ENCODE peak calls at places on chromosome 6, in four cellular contexts. Z is IMR-90, L is neuronal stem cell, G is mesenchymal stem cell. S is an unnamed sample.

GRCh38 chr6:89818977-89819335 is 638 bp downstream of the MDN1 start:
- DNase-seq in Z (peak; percentile 30), G (peak; percentile 53), L (peak; percentile 41), S (peak; percentile 37)

GRCh38 chr6:148760568-148761531 is 14.0 kb downstream of the UST start:
- DNase-seq in Z (peak; percentile 92), G (peak; percentile 89), L (peak; percentile 20), S (no peak)

GRCh38 chr6:111573892-111574800 is 31.5 kb downstream of the TRAF3IP2 start:
- DNase-seq in G (peak; percentile 88), L (no peak), Z (peak; percentile 98), S (no peak)

GRCh38 chr6:121691126-121691540 is 255.7 kb downstream of the GJA1 start:
- DNase-seq in L (no peak), G (no peak), Z (peak; percentile 68), S (peak; percentile 11)

GRCh38 chr6:107488174-107488874 is 1.6 kb upstream of the SOBP start:
- DNase-seq in G (peak; percentile 8), L (no peak), Z (no peak), S (no peak)

GRCh38 chr6:31881136-31881859 is 2.5 kb upstream of the SLC44A4 start:
- DNase-seq in G (no peak), L (no peak), Z (no peak), S (no peak)

GRCh38 chr6:161369339-161369738 is 95.5 kb upstream of the AGPAT4 start:
- DNase-seq in G (peak; percentile 78), Z (peak; percentile 81), L (no peak), S (peak; percentile 98)

GRCh38 chr6:13303668-13304017 is 24.7 kb downstream of the TBC1D7 start:
- DNase-seq in L (no peak), G (peak; percentile 87), Z (peak; percentile 81), S (no peak)

GRCh38 chr6:170290306-170291128 is at the start of gene DLL1:
- DNase-seq in Z (peak; percentile 29), G (peak; percentile 68), L (peak; percentile 94), S (no peak)

GRCh38 chr6:117906905-117907599 is at the start of gene SLC35F1:
- DNase-seq in L (peak; percentile 74), G (peak; percentile 35), Z (peak; percentile 1), S (peak; percentile 46)

GRCh38 chr6:31178143-31179041 is 7.9 kb upstream of the POU5F1 start:
- DNase-seq in G (no peak), Z (no peak), L (no peak), S (no peak)

GRCh38 chr6:121951918-121952379 is 447.5 kb upstream of the HSF2 start:
- DNase-seq in Z (peak; percentile 80), G (peak; percentile 68), L (no peak), S (no peak)

GRCh38 chr6:90885611-90886056 is 298.8 kb upstream of the MAP3K7 start:
- DNase-seq in L (no peak), Z (no peak), G (no peak), S (peak; percentile 65)

GRCh38 chr6:3213334-3213695 is 14.1 kb downstream of the TUBB2B start:
- DNase-seq in L (no peak), Z (no peak), G (no peak), S (no peak)

GRCh38 chr6:105785412-105785811 is 300.7 kb upstream of the PRDM1 start:
- DNase-seq in L (no peak), Z (no peak), G (no peak), S (no peak)

GRCh38 chr6:131134220-131134831 is 941 bp upstream of the AKAP7 start:
- DNase-seq in G (no peak), L (no peak), Z (no peak), S (no peak)

GRCh38 chr6:74785236-74785635 is 420.6 kb downstream of the COL12A1 start:
- DNase-seq in G (no peak), Z (peak; percentile 28), L (no peak), S (no peak)

GRCh38 chr6:99032396-99032795 is 84.7 kb upstream of the FBXL4 start:
- DNase-seq in G (no peak), L (no peak), Z (no peak), S (no peak)

GRCh38 chr6:4491501-4492260 is 284.5 kb upstream of the CDYL start:
- DNase-seq in Z (peak; percentile 37), L (no peak), G (peak; percentile 26), S (peak; percentile 86)

GRCh38 chr6:33607784-33608161 is 13.3 kb upstream of the ITPR3 start:
- DNase-seq in G (no peak), L (no peak), Z (no peak), S (no peak)

GRCh38 chr6:17311595-17312311 is 30.6 kb downstream of the RBM24 start:
- DNase-seq in Z (peak; percentile 71), G (peak; percentile 61), L (no peak), S (no peak)

GRCh38 chr6:44298055-44298803 is 14.9 kb downstream of the AARS2 start:
- DNase-seq in L (no peak), G (no peak), Z (no peak), S (no peak)

GRCh38 chr6:5730586-5731263 is 276.0 kb downstream of the NRN1 start:
- DNase-seq in G (peak; percentile 11), Z (peak; percentile 40), L (no peak), S (no peak)

GRCh38 chr6:135128268-135128914 is 52.7 kb upstream of the MYB start:
- DNase-seq in L (no peak), G (no peak), Z (no peak), S (no peak)

GRCh38 chr6:106820412-106820852 is 154.1 kb downstream of the CD24 start:
- DNase-seq in L (no peak), G (peak; percentile 79), Z (peak; percentile 0), S (peak; percentile 30)

GRCh38 chr6:1619666-1620503 is 10.2 kb downstream of the FOXC1 start:
- DNase-seq in G (no peak), Z (no peak), L (no peak), S (no peak)

GRCh38 chr6:153090241-153090930 is 40.7 kb downstream of the RGS17 start:
- DNase-seq in Z (peak; percentile 93), L (no peak), G (peak; percentile 93), S (no peak)

GRCh38 chr6:54244430-54244829 is 63.8 kb upstream of the TINAG start:
- DNase-seq in Z (peak; percentile 24), L (no peak), G (peak; percentile 26), S (peak; percentile 52)

GRCh38 chr6:162153991-162154390 is 573.6 kb downstream of the PRKN start:
- DNase-seq in G (no peak), Z (no peak), L (no peak), S (no peak)

GRCh38 chr6:118553132-118553531 is 5.0 kb downstream of the PLN start:
- DNase-seq in G (no peak), Z (no peak), L (no peak), S (no peak)

GRCh38 chr6:37513576-37513975 is 13.9 kb upstream of the CCDC167 start:
- DNase-seq in Z (no peak), L (no peak), G (no peak), S (no peak)
- H4K91ac ChIP-seq in Z (no peak overlapping the region), L (no peak overlapping the region), G (no peak overlapping the region), S (no peak overlapping the region)

DNA sequence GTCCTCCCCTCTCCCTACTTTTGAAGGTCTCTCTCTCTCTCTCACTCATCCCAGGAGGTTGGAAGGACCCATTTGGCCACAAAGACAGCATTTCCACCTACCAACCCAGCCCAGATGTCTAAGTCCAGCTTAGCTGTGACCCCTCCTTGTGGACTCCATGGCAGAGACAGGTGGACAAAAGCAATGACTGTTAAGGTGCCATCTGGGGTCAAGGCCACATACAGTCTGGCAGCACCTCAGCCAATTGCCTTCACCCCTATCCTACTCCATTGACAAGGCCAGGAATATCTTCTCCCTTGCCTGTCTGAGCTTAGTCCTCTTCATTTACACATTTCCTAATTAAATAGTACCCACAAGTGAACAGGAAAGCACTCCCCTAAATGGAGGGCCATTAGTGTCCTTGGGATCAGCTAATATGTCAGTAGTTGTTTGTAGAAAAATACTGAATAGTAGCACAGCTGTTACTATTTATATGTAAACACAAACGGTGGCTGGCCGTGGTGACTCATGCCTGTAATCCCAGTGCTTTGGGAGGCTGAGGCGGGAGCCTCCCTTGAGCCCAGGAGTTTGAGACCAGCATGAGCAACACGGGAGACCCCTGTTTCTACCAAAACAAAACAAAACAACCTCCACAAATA is 28.8 kb downstream of the GCM1 start:
- DNase-seq in L (no peak), G (peak; percentile 89), Z (peak; percentile 58), S (peak; percentile 66)
- H4K91ac ChIP-seq in L (no peak overlapping the region), G (no peak overlapping the region), Z (no peak overlapping the region), S (peak overlapping the region; percentile 89)

GRCh38 chr6:83430606-83431544 is at the start of gene ME1:
- DNase-seq in L (peak; percentile 52), G (peak; percentile 93), Z (peak; percentile 86), S (peak; percentile 49)
- H4K91ac ChIP-seq in L (peak within 1 kb of the TSS; percentile 85), G (peak within 1 kb of the TSS; percentile 97), Z (peak within 1 kb of the TSS; percentile 97), S (peak within 1 kb of the TSS; percentile 91)

DNA sequence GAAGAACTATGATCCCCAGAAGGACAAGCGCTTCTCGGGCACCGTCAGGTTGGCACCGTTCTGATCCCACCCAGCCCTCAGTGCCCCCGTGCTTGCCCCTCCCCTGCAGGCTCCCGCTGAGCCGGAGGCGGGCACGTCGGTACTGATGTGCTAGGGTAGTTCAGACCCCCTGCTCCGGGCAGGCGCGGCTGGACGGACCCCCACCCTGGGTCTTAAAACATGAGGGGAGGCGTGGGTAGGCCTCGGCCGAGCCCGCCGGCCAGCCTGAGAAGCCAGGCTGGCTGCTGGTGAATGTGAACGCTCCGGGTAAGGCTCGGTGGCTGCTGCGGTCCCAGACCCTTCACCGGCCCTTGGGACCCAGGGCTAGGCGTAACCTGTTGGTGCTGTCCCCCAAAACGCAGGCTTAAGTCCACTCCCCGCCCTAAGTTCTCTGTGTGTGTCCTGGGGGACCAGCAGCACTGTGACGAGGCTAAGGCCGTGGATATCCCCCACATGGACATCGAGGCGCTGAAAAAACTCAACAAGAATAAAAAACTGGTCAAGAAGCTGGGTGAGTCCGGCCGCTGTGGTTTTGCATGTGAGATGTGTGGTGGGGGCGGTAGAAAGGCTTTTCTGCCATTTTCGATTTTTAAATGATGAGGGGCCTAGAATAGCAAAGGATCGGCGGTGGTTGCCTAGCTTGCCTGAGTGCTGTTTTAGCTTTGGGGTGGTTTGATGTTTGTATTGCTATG is 944 bp downstream of the RPL10A start:
- DNase-seq in G (no peak), L (no peak), Z (no peak), S (no peak)
- H4K91ac ChIP-seq in G (peak overlapping the region; percentile 84), L (peak overlapping the region; percentile 79), Z (peak overlapping the region; percentile 71), S (peak overlapping the region; percentile 86)

S was measured in trophoblast cell.